ENCODE peak calls at places on chromosomes 6 and 20, in eight cellular contexts. A, R, K, E, D, O, F and P are unnamed samples.

GRCh38 chr6:24495516-24495847 is 713 bp downstream of the ALDH5A1 start:
- DNase-seq in E (peak; percentile 78), O (peak; percentile 48), A (no peak), R (no peak), F (peak; percentile 61), D (peak; percentile 63), K (peak; percentile 66), P (peak; percentile 27)

GRCh38 chr20:47973519-47974233 is 188.4 kb upstream of the SULF2 start:
- DNase-seq in E (peak; percentile 53), F (no peak), O (no peak), R (no peak), K (no peak), A (peak; percentile 83), D (peak; percentile 45), P (no peak)

GRCh38 chr20:63782051-63782471 is 42.5 kb downstream of the SLC2A4RG start:
- DNase-seq in K (no peak), R (peak; percentile 70), E (no peak), F (no peak), A (no peak), D (no peak), O (no peak), P (no peak)

GRCh38 chr20:32110173-32110704 is 725 bp downstream of the TM9SF4 start:
- DNase-seq in O (no peak), E (no peak), D (no peak), K (no peak), F (no peak), A (no peak), R (no peak), P (no peak)

GRCh38 chr20:59063358-59064213 is 21.0 kb upstream of the PRELID3B start:
- DNase-seq in E (peak; percentile 77), D (peak; percentile 30), K (no peak), A (peak; percentile 24), F (peak; percentile 39), R (no peak), O (peak; percentile 40), P (no peak)

GRCh38 chr6:42046491-42047219 is 3.7 kb upstream of the TAF8 start:
- DNase-seq in D (no peak), O (peak; percentile 13), R (no peak), K (no peak), F (no peak), E (peak; percentile 83), A (no peak), P (no peak)

GRCh38 chr20:47113362-47114118 is 218.9 kb downstream of the EYA2 start:
- DNase-seq in A (no peak), K (no peak), O (peak; percentile 51), R (no peak), E (peak; percentile 27), D (no peak), F (no peak), P (no peak)

GRCh38 chr6:42022755-42023384 is 27.5 kb upstream of the TAF8 start:
- DNase-seq in R (no peak), A (no peak), F (no peak), K (no peak), O (no peak), E (no peak), D (no peak), P (no peak)

GRCh38 chr6:129094147-129094546 is 211.2 kb downstream of the LAMA2 start:
- DNase-seq in K (no peak), R (no peak), D (no peak), O (no peak), A (no peak), E (peak; percentile 24), F (no peak), P (no peak)

GRCh38 chr20:17543531-17543961 is 12.4 kb upstream of the BFSP1 start:
- DNase-seq in E (peak; percentile 60), F (no peak), K (no peak), R (no peak), O (peak; percentile 81), A (no peak), D (no peak), P (no peak)

GRCh38 chr6:39029156-39030011 is 19.2 kb upstream of the GLP1R start:
- DNase-seq in O (peak; percentile 44), K (no peak), R (peak; percentile 10), A (peak; percentile 23), F (no peak), E (peak; percentile 14), D (no peak), P (no peak)

GRCh38 chr6:148760143-148760505 is 13.3 kb downstream of the UST start:
- DNase-seq in O (peak; percentile 41), R (no peak), F (no peak), E (no peak), A (no peak), D (no peak), K (no peak), P (no peak)

GRCh38 chr20:38825901-38826625 is 20.6 kb downstream of the PPP1R16B start:
- DNase-seq in A (peak; percentile 21), K (no peak), F (no peak), O (peak; percentile 46), R (no peak), E (peak; percentile 70), D (no peak), P (peak; percentile 45)

GRCh38 chr20:62133051-62133845 is 9.9 kb downstream of the PSMA7 start:
- DNase-seq in K (peak; percentile 56), O (no peak), F (no peak), R (no peak), A (no peak), E (peak; percentile 50), D (peak; percentile 48), P (no peak)

GRCh38 chr6:52995913-52996685 is 1.0 kb upstream of the GSTA4 start:
- DNase-seq in D (peak; percentile 46), K (peak; percentile 39), O (peak; percentile 75), R (peak; percentile 6), F (peak; percentile 43), A (peak; percentile 56), E (peak; percentile 87), P (no peak)

GRCh38 chr6:90098025-90098474 is 198.6 kb downstream of the BACH2 start:
- DNase-seq in R (no peak), D (peak; percentile 82), K (peak; percentile 37), F (peak; percentile 49), E (peak; percentile 95), O (peak; percentile 90), A (no peak), P (no peak)
- H3K27ac ChIP-seq in R (no peak overlapping the region), D (peak overlapping the region; percentile 86), K (no peak overlapping the region), F (peak overlapping the region; percentile 50), E (no peak overlapping the region), O (peak overlapping the region; percentile 48), A (no peak overlapping the region), P (no peak overlapping the region)

GRCh38 chr20:51331466-51331865 is 211.1 kb downstream of the NFATC2 start:
- DNase-seq in A (no peak), D (peak; percentile 25), K (no peak), F (no peak), R (no peak), O (no peak), E (peak; percentile 50), P (no peak)
- H3K27ac ChIP-seq in A (no peak overlapping the region), D (no peak overlapping the region), K (no peak overlapping the region), F (no peak overlapping the region), R (no peak overlapping the region), O (no peak overlapping the region), E (no peak overlapping the region), P (no peak overlapping the region)

GRCh38 chr6:88872962-88873361 is 90.5 kb downstream of the RNGTT start:
- DNase-seq in D (no peak), O (no peak), K (no peak), A (no peak), E (no peak), R (no peak), F (no peak), P (no peak)

GRCh38 chr6:88869263-88870023 is 94.0 kb downstream of the RNGTT start:
- DNase-seq in E (no peak), R (no peak), A (no peak), O (peak; percentile 40), F (no peak), D (no peak), K (no peak), P (no peak)

GRCh38 chr6:88870728-88871330 is 92.6 kb downstream of the RNGTT start:
- DNase-seq in R (peak; percentile 10), A (peak; percentile 61), F (peak; percentile 22), E (peak; percentile 79), O (peak; percentile 70), K (peak; percentile 26), D (no peak), P (no peak)

GRCh38 chr6:88868559-88868860 is 94.9 kb downstream of the RNGTT start:
- DNase-seq in R (no peak), K (no peak), O (no peak), D (no peak), F (no peak), A (no peak), E (no peak), P (no peak)

GRCh38 chr6:88871498-88871897 is 91.9 kb downstream of the RNGTT start:
- DNase-seq in R (no peak), F (no peak), E (no peak), A (no peak), O (no peak), K (no peak), D (no peak), P (no peak)
- H3K27ac ChIP-seq in R (no peak overlapping the region), F (no peak overlapping the region), E (no peak overlapping the region), A (no peak overlapping the region), O (no peak overlapping the region), K (no peak overlapping the region), D (no peak overlapping the region), P (no peak overlapping the region)

GRCh38 chr6:44105993-44106740 is 21.1 kb downstream of the MRPL14 start:
- DNase-seq in E (peak; percentile 32), K (no peak), R (no peak), O (peak; percentile 37), D (no peak), F (no peak), A (no peak), P (no peak)

GRCh38 chr6:44107017-44107416 is 20.2 kb downstream of the MRPL14 start:
- DNase-seq in E (no peak), D (no peak), F (no peak), O (no peak), R (no peak), K (no peak), A (no peak), P (no peak)

GRCh38 chr6:44102527-44102926 is 24.7 kb downstream of the MRPL14 start:
- DNase-seq in O (no peak), A (no peak), F (no peak), K (no peak), E (no peak), D (no peak), R (no peak), P (no peak)

GRCh38 chr6:44105146-44105545 is 22.1 kb downstream of the MRPL14 start:
- DNase-seq in D (peak; percentile 49), O (no peak), F (no peak), E (peak; percentile 40), R (no peak), A (no peak), K (no peak), P (no peak)

DNA sequence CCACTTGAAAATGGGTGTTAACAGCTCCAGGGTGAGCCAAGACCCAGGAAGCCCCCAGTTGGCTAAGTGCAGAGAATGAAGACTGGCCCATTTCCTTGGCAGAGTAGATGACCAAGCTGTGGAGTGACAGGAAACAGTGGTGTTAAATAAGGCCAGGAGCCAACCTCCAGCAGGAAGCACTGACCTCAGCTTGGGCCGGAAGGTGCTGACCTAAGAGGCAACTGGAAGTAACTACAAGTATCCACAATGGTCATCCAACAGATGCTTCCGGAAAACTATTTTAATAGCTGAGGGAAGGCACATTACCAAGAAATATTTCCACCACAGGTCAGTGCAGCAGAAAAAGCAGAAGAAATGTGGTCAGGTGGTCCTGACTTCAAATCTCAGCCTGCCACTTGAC is 22.6 kb downstream of the MRPL14 start:
- DNase-seq in A (no peak), R (no peak), K (peak; percentile 73), E (peak; percentile 59), O (no peak), F (no peak), D (peak; percentile 55), P (no peak)
- H3K27ac ChIP-seq in A (no peak overlapping the region), R (no peak overlapping the region), K (no peak overlapping the region), E (no peak overlapping the region), O (no peak overlapping the region), F (no peak overlapping the region), D (peak overlapping the region; percentile 99), P (peak overlapping the region; percentile 69)